ENCODE peak calls at places on chromosomes 12 and 14, in six cellular contexts. B, D, U, K, O and I are unnamed samples.

GRCh38 chr12:15540469-15540872 is 218.2 kb downstream of the PTPRO start:
- DNase-seq in U (no peak), B (no peak), D (no peak), O (no peak), K (no peak), I (no peak)

GRCh38 chr14:64298773-64299172 is 4.6 kb upstream of the ESR2 start:
- DNase-seq in B (no peak), D (no peak), U (no peak), O (no peak), K (no peak), I (no peak)

GRCh38 chr14:100762089-100762515 is 35.4 kb downstream of the DLK1 start:
- DNase-seq in O (no peak), K (no peak), B (no peak), D (no peak), U (no peak), I (no peak)

GRCh38 chr12:28905220-28905940 is 243.7 kb upstream of the FAR2 start:
- DNase-seq in D (no peak), U (no peak), O (peak; percentile 44), B (no peak), K (no peak), I (no peak)

GRCh38 chr12:75345531-75345930 is 11.1 kb downstream of the GLIPR1L1 start:
- DNase-seq in K (no peak), D (no peak), U (no peak), O (peak; percentile 26), B (no peak), I (no peak)

GRCh38 chr12:24172773-24173447 is 223.4 kb upstream of the SOX5 start:
- DNase-seq in K (no peak), O (no peak), U (no peak), D (no peak), B (no peak), I (no peak)

GRCh38 chr12:89800435-89800834 is 91.8 kb upstream of the ATP2B1 start:
- DNase-seq in U (no peak), D (no peak), O (no peak), B (no peak), K (no peak), I (no peak)

GRCh38 chr14:64704743-64705405 is 650 bp downstream of the PLEKHG3 start:
- DNase-seq in O (no peak), B (peak; percentile 88), K (no peak), D (peak; percentile 72), U (no peak), I (peak; percentile 66)

GRCh38 chr14:33165144-33165925 is 226.7 kb downstream of the NPAS3 start:
- DNase-seq in K (no peak), O (no peak), D (no peak), B (no peak), U (no peak), I (no peak)

GRCh38 chr14:92458959-92459478 is 54.6 kb upstream of the RIN3 start:
- DNase-seq in O (no peak), K (no peak), D (no peak), U (no peak), B (peak; percentile 72), I (no peak)

GRCh38 chr12:9115731-9116689 is at the start of gene A2M:
- DNase-seq in D (no peak), K (no peak), B (no peak), U (no peak), O (no peak), I (no peak)

GRCh38 chr12:120922279-120922678 is 18.1 kb upstream of the SPPL3 start:
- DNase-seq in U (no peak), D (no peak), K (no peak), B (no peak), O (no peak), I (no peak)

GRCh38 chr12:21516281-21516680 is 9.8 kb upstream of the SPX start:
- DNase-seq in K (no peak), O (no peak), B (no peak), U (no peak), D (no peak), I (no peak)

GRCh38 chr12:51533799-51534198 is 57.2 kb upstream of the SCN8A start:
- DNase-seq in D (no peak), U (no peak), K (no peak), O (no peak), B (no peak), I (no peak)

GRCh38 chr14:42095155-42095554 is 488.5 kb downstream of the LRFN5 start:
- DNase-seq in B (peak; percentile 65), O (no peak), D (no peak), U (no peak), K (no peak), I (no peak)

GRCh38 chr12:106118-106561 is 39.6 kb downstream of the IQSEC3 start:
- DNase-seq in O (no peak), K (no peak), D (peak; percentile 50), B (no peak), U (peak; percentile 32), I (no peak)

DNA sequence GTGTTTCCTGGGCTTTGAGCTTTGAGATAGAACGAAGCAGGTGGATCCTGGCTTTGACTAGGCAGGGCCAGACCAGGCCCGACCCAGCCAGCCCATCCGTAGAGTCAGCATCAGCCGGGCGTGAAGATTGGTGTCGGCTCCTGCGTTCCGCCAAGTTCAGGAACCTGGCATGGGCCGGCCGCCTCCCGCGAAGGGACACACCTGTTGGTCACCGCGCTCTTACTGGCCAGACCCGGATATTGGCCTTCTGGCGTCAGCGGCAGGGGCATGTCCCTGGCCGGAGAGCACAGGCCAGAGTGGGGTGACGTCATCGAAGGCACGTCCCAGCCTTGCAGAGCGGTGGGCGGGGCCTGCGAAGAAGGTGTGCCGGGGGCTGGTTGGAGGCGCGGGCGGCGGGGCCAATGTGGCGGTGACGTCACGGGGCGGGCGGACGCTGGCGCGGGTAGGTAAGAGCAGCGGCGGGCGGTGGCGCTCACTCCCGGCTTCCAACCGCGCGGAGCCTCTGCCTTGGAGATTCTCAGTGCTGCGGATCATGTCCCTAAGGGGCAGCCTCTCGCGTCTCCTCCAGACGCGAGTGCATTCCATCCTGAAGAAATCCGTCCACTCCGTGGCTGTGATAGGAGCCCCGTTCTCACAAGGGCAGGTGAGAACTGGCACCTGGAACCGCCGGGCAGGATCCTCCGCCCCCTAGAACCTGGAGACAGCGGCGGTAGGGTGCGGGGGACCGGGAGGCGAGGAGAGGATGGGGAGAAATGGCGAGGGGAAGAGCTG is at the start of gene ARG2:
- DNase-seq in U (peak; percentile 97), B (peak; percentile 100), O (peak; percentile 95), D (peak; percentile 98), K (peak; percentile 97), I (peak; percentile 100)
- TF ChIP-seq CTCF in U (no peak), B (no peak), O (no peak), D (no peak), K (no peak), I (no peak)

GRCh38 chr12:50110127-50110761 is 1.8 kb upstream of the COX14 start:
- DNase-seq in D (peak; percentile 68), O (no peak), U (peak; percentile 58), B (peak; percentile 80), K (peak; percentile 79), I (peak; percentile 78)
- H3K4me3 ChIP-seq in D (no peak overlapping the region), O (no peak overlapping the region), U (peak overlapping the region; percentile 88), B (no peak overlapping the region), K (peak overlapping the region; percentile 87), I (peak overlapping the region; percentile 33)

GRCh38 chr12:132311201-132311915 is 18.0 kb downstream of the GALNT9 start:
- DNase-seq in K (peak; percentile 22), D (peak; percentile 65), O (no peak), U (no peak), B (no peak), I (peak; percentile 20)
- H3K9me3 ChIP-seq in K (peaks cover 15% of the 10 kb centered on the region), D (peaks cover 9% of the 10 kb centered on the region), O (peaks cover 22% of the 10 kb centered on the region), U (peaks cover 35% of the 10 kb centered on the region), B (no peaks in the 10 kb centered on the region), I (peaks cover 7% of the 10 kb centered on the region)

GRCh38 chr12:130049666-130050065 is 112.6 kb upstream of the FZD10 start:
- DNase-seq in D (no peak), K (no peak), O (no peak), U (no peak), B (peak; percentile 35), I (no peak)
- TF ChIP-seq CTCF in D (no peak), K (no peak), O (no peak), U (no peak), B (no peak), I (no peak)

GRCh38 chr14:24092960-24093900 is 881 bp upstream of the PCK2 start:
- DNase-seq in B (peak; percentile 72), O (no peak), K (no peak), D (peak; percentile 21), U (no peak), I (no peak)
- H3K4me3 ChIP-seq in B (peak overlapping the region; percentile 81), O (no peak overlapping the region), K (peak overlapping the region; percentile 80), D (peak overlapping the region; percentile 91), U (peak overlapping the region; percentile 95), I (peak overlapping the region; percentile 94)

GRCh38 chr12:34397591-34398365 is 375.5 kb downstream of the ALG10 start:
- DNase-seq in U (peak; percentile 8), D (peak; percentile 51), O (no peak), B (peak; percentile 50), K (peak; percentile 20), I (peak; percentile 23)
- H3K9me3 ChIP-seq in U (peaks cover 76% of the 10 kb centered on the region), D (peaks cover 3% of the 10 kb centered on the region), O (peaks cover 48% of the 10 kb centered on the region), B (no peaks in the 10 kb centered on the region), K (no peaks in the 10 kb centered on the region), I (peaks cover 15% of the 10 kb centered on the region)

GRCh38 chr12:7114851-7115250 is 5.8 kb upstream of the C1RL start:
- DNase-seq in O (no peak), K (no peak), D (no peak), U (no peak), B (peak; percentile 16), I (no peak)

GRCh38 chr12:7112041-7112440 is 3.0 kb upstream of the C1RL start:
- DNase-seq in D (peak; percentile 64), B (no peak), U (no peak), K (no peak), O (no peak), I (no peak)

GRCh38 chr12:7116196-7116595 is 7.2 kb upstream of the C1RL start:
- DNase-seq in K (no peak), U (no peak), D (peak; percentile 9), B (no peak), O (no peak), I (no peak)

GRCh38 chr12:7114008-7114407 is 5.0 kb upstream of the C1RL start:
- DNase-seq in U (no peak), D (peak; percentile 56), O (no peak), K (no peak), B (no peak), I (no peak)

DNA sequence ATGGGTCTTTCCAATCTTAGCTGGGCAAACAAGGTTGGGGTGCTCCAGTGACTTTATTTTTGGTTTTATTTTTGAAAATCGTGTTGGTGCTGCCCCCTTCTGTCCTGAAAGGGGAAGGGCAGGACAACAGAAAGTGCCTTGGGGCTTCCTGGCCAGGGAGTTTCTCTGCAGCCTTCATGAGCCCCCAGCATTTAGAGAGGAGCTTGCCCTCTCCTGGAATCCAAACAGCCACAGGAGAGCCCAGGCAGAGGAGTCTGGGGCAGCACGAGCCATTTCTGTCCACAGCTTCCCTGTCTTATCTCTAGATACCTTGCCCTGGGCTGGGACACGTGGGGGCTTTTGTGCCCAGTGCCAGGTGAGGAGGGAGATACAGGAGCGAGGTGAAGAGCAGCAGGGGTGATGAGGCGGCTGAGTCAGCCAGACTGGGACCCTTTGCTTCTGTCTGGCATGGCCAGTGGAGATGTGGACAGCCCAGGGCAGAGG is 4.4 kb upstream of the C1RL start:
- DNase-seq in D (peak; percentile 67), K (no peak), B (no peak), O (peak; percentile 17), U (no peak), I (no peak)
- TF ChIP-seq CTCF in D (peak; percentile 59), K (peak; percentile 81), B (peak; percentile 66), O (peak; percentile 75), U (peak; percentile 91), I (peak; percentile 93)